ENCODE peak calls at places on chromosomes 16 and 17, in four cellular contexts. S is sigmoid colon, N is AG04450, V is lower lobe of right lung. U is an unnamed sample.

GRCh38 chr16:85152414-85153030 is 40.2 kb upstream of the CIBAR2 start:
- DNase-seq in N (no peak), V (no peak), S (no peak), U (no peak)

GRCh38 chr16:66443269-66443652 is 16.2 kb downstream of the BEAN1 start:
- DNase-seq in V (no peak), N (no peak), S (no peak), U (no peak)

GRCh38 chr16:88494335-88495154 is 41.5 kb downstream of the ZFPM1 start:
- DNase-seq in V (no peak), S (no peak), N (no peak), U (no peak)

GRCh38 chr17:82241183-82241925 is 12.5 kb downstream of the SLC16A3 start:
- DNase-seq in S (peak), V (peak), N (no peak), U (peak)

GRCh38 chr17:752620-753219 is 656 bp upstream of the GEMIN4 start:
- DNase-seq in S (peak), V (peak), N (peak), U (no peak)

GRCh38 chr16:29729116-29729521 is 16.7 kb downstream of the C16orf54 start:
- DNase-seq in S (no peak), V (no peak), N (peak), U (no peak)

GRCh38 chr17:40490982-40491381 is 10.4 kb downstream of the TNS4 start:
- DNase-seq in N (no peak), S (no peak), V (no peak), U (no peak)

GRCh38 chr17:21196126-21196525 is 17.8 kb downstream of the TMEM11 start:
- DNase-seq in V (no peak), N (no peak), S (no peak), U (no peak)

GRCh38 chr17:64442550-64442971 is 6.4 kb upstream of the MILR1 start:
- DNase-seq in S (no peak), V (peak), N (no peak), U (no peak)

GRCh38 chr16:52408197-52408845 is 138.6 kb downstream of the TOX3 start:
- DNase-seq in V (no peak), N (no peak), S (no peak), U (peak)

GRCh38 chr17:44155488-44155887 is 13.8 kb downstream of the HROB start:
- DNase-seq in S (no peak), V (no peak), N (no peak), U (no peak)

GRCh38 chr16:21598676-21599157 is 660 bp upstream of the METTL9 start:
- DNase-seq in V (no peak), N (no peak), S (no peak), U (no peak)

GRCh38 chr16:86718118-86718517 is 139.8 kb downstream of the FOXL1 start:
- DNase-seq in V (no peak), N (no peak), S (no peak), U (no peak)

GRCh38 chr16:48053346-48053745 is 102.4 kb downstream of the ABCC12 start:
- DNase-seq in N (peak), V (peak), S (no peak), U (peak)

GRCh38 chr16:75764154-75764768 is 38.0 kb upstream of the CPHXL start:
- DNase-seq in V (no peak), N (peak), S (peak), U (peak)

GRCh38 chr17:35705705-35706104 is 25.7 kb upstream of the RASL10B start:
- DNase-seq in N (no peak), S (no peak), V (no peak), U (no peak)

GRCh38 chr16:20061132-20061531 is 12.6 kb downstream of the GPR139 start:
- DNase-seq in V (no peak), N (no peak), S (no peak), U (no peak)

GRCh38 chr17:34382586-34383224 is 19.7 kb upstream of the CCL1 start:
- DNase-seq in N (no peak), S (no peak), V (no peak), U (no peak)

GRCh38 chr16:22786691-22787090 is 27.3 kb upstream of the HS3ST2 start:
- DNase-seq in S (no peak), N (no peak), V (no peak), U (no peak)

GRCh38 chr17:48995332-48995870 is 1.8 kb upstream of the IGF2BP1 start:
- DNase-seq in V (no peak), S (no peak), N (no peak), U (no peak)

GRCh38 chr17:57257911-57258885 is 1.9 kb downstream of the MSI2 start:
- DNase-seq in V (no peak), S (no peak), N (no peak), U (no peak)

GRCh38 chr17:12983986-12984932 is 33.6 kb downstream of the ELAC2 start:
- DNase-seq in V (no peak), N (peak), S (peak), U (no peak)

GRCh38 chr16:2484898-2485508 is 10.1 kb downstream of the TBC1D24 start:
- DNase-seq in V (no peak), S (no peak), N (no peak), U (no peak)

GRCh38 chr17:20121359-20122235 is 112.4 kb downstream of the SPECC1 start:
- DNase-seq in S (no peak), N (peak), V (peak), U (no peak)

GRCh38 chr16:12544477-12545291 is 259.0 kb downstream of the CPPED1 start:
- DNase-seq in S (no peak), N (no peak), V (no peak), U (no peak)

GRCh38 chr17:66431910-66432309 is 129.5 kb downstream of the PRKCA start:
- DNase-seq in S (no peak), N (peak), V (no peak), U (no peak)

GRCh38 chr17:17041571-17042380 is 481 bp upstream of the MPRIP start:
- DNase-seq in N (peak), S (peak), V (peak), U (no peak)
- H3K4me3 ChIP-seq in N (peak), S (peak), V (peak), U (peak)

GRCh38 chr17:31654936-31655335 is 204.1 kb downstream of the COPRS start:
- DNase-seq in S (no peak), N (no peak), V (no peak), U (no peak)
- TF ChIP-seq CTCF in S (no peak), N (no peak), V (no peak), U (no peak)

DNA sequence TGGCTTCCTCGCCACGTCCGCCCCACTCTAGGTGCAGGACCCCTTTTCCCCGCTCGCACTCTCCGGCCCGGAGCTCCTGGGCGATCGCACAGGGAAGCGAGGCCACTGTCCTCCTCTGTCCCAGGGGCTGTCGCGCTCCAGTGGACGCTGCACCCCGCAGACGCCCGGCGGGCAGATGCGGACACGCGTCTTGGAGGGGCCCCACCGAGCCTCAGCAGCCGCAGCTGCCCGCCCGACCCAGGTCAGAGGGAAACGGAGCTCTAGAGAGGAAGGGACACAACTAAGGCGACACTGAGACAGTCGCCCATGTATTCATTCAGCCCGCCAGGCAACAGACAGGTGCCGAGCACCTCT is 726 bp upstream of the SLC13A5 start:
- DNase-seq in S (no peak), N (no peak), V (no peak), U (no peak)
- H3K4me3 ChIP-seq in S (no peak), N (no peak), V (peak), U (no peak)

GRCh38 chr16:50371936-50372595 is 3.3 kb upstream of the BRD7 start:
- DNase-seq in N (no peak), S (no peak), V (no peak), U (no peak)
- TF ChIP-seq CTCF in N (peak), S (peak), V (peak), U (peak)

U was measured in epithelial cell of proximal tubule.